ENCODE peak calls at places on chromosomes 4 and X, in four cellular contexts. S is cardiac fibroblast, H is AG04449, U is tibial nerve. C is an unnamed sample.

GRCh38 chr4:90769251-90769650 is 642.1 kb downstream of the CCSER1 start:
- DNase-seq in S (no peak), H (no peak), U (no peak), C (no peak)

GRCh38 chr4:88628746-88629145 is 36.5 kb downstream of the HERC3 start:
- DNase-seq in S (no peak), H (no peak), U (no peak), C (no peak)

GRCh38 chrX:54785901-54786300 is 12.2 kb downstream of the ITIH6 start:
- DNase-seq in S (peak), H (no peak), U (no peak), C (peak)

GRCh38 chr4:47482326-47482725 is 2.7 kb upstream of the ATP10D start:
- DNase-seq in S (peak), H (no peak), U (no peak), C (no peak)

GRCh38 chr4:173318648-173319211 is 15.4 kb downstream of the HMGB2 start:
- DNase-seq in S (peak), H (no peak), U (no peak), C (peak)

GRCh38 chr4:10958226-10958856 is 273.8 kb upstream of the CLNK start:
- DNase-seq in S (no peak), H (no peak), U (no peak), C (no peak)

GRCh38 chrX:53261573-53261972 is 19.8 kb downstream of the IQSEC2 start:
- DNase-seq in S (no peak), H (no peak), U (no peak), C (no peak)

GRCh38 chr4:123469245-123469644 is 72.7 kb downstream of the SPRY1 start:
- DNase-seq in S (no peak), H (no peak), U (no peak), C (no peak)

GRCh38 chr4:21992330-21992729 is 43.8 kb upstream of the KCNIP4 start:
- DNase-seq in S (peak), H (no peak), U (no peak), C (no peak)

GRCh38 chrX:31449064-31449463 is 377.2 kb upstream of the FTHL17 start:
- DNase-seq in S (no peak), H (no peak), U (no peak), C (no peak)

GRCh38 chr4:114302472-114302871 is 296.1 kb upstream of the UGT8 start:
- DNase-seq in S (no peak), H (no peak), U (no peak), C (no peak)

GRCh38 chrX:42219231-42219630 is 295.9 kb upstream of the CASK start:
- DNase-seq in S (no peak), H (no peak), U (no peak), C (no peak)

GRCh38 chr4:93827272-93827947 is 1.1 kb upstream of the ATOH1 start:
- DNase-seq in S (no peak), H (no peak), U (no peak), C (no peak)

GRCh38 chr4:108854781-108855180 is 91.9 kb upstream of the ETNPPL start:
- DNase-seq in S (no peak), H (no peak), U (no peak), C (no peak)

GRCh38 chr4:83191026-83191425 is 76.5 kb upstream of the PLAC8 start:
- DNase-seq in S (no peak), H (no peak), U (no peak), C (no peak)

GRCh38 chr4:184548651-184549341 is 74.4 kb upstream of the IRF2 start:
- DNase-seq in S (no peak), H (no peak), U (no peak), C (no peak)

GRCh38 chr4:146959692-146960091 is 14.0 kb upstream of the TTC29 start:
- DNase-seq in S (no peak), H (no peak), U (no peak), C (no peak)

GRCh38 chr4:4395849-4396627 is 9.1 kb downstream of the NSG1 start:
- DNase-seq in S (peak), H (no peak), U (no peak), C (peak)

GRCh38 chr4:23915459-23916132 is 25.7 kb upstream of the PPARGC1A start:
- DNase-seq in S (no peak), H (no peak), U (no peak), C (no peak)

DNA sequence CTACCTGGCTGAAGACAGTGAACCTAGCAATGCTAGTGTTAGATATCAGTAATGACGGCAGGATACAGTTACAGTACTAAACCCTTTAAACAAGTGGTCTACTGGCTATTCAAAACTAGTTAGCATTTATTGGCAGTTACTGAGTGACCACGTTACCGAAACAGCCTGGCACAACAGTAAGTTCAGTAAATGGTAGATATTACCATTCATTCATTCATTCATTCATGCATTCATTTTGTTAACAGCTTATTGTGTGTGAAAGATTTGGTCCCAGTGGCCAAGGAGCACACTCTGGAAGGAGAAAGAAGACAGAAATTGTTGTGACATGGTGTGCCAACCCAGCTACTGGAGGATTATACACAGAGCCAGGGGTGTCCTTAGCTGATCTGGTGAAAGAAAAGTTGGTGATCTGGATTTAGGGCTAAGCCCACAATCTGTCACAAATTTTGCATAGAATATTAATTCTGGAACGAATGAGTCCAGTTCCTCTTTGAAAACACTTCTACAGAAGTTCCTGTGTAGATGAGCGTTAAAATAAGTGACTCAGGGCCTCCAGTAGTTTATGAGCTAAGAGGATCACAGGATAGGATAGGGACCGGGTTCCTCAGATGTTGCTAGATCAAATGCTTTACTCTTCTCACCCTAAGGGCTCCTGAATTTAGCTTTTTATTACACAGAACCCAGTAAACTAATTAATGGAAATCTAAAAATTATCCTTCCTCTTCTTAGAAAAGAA is 179.1 kb downstream of the CBR4 start:
- DNase-seq in S (no peak), H (no peak), U (no peak), C (no peak)
- H3K4me3 ChIP-seq in S (no peak), H (no peak), U (no peak), C (no peak)

GRCh38 chr4:59855630-59856352 is 1344.3 kb upstream of the ADGRL3 start:
- DNase-seq in S (no peak), H (no peak), U (no peak), C (no peak)
- H3K4me3 ChIP-seq in S (no peak), H (no peak), U (no peak), C (no peak)

GRCh38 chr4:95985051-95985450 is 145.2 kb downstream of the PDHA2 start:
- DNase-seq in S (no peak), H (no peak), U (no peak), C (no peak)
- H3K4me3 ChIP-seq in S (no peak), H (no peak), U (no peak), C (no peak)

DNA sequence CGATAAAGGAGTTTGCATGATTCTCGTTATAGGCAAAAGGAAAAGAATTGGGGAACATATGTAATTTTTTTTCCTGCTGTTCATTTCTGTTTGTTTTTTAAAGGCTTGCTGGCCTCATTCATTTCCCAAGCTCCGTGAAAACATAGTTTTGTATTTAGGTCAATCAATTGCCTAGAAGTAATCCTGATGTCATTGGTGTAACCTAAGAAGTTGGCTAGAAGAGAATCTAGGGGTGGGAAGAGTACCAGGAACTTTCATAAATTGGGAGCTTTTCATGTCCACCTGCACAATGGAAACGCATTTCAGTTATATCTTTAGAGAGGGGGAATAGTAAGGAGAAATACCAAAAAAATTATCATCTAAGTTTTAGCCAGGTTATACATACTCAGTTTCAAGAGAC is 3.8 kb downstream of the RAPGEF2 start:
- DNase-seq in S (no peak), H (no peak), U (no peak), C (no peak)
- H3K4me3 ChIP-seq in S (no peak), H (no peak), U (no peak), C (no peak)

DNA sequence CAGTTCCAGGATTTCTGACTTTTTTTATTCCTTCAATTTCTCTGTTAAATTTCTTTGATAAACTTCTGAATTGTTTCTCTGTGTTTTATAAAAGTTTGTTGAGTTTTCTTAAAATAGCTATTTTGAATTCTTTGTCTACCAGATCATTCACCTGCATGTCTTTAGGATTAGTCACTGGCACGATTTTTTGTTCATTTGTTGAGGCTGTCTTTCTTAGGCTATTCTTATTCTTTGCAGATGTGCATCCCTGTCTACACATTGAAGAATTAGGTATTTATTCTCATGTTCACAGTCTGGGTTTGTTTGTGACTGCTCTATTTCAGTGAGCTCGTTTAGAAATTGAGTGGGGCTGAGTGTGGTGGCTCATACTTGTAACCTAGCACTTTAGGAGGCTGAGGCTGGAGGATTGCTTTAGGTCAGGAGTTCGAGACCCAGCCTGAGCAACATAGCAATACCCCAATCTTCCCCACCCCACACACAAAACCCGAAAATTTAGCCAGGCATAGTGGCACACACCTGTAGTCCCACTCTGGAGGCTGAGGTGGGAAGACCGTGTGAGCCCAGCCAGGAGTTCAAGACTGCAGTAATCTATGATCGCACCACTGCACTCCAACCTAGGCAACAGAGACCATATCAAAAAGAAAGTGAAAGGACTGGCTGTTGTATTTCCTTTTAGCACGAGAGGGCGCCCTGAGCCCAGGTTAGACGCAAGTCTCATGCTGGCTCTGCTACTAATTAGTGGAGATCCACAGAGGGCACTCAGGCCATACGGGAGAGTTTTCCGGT is 42.0 kb downstream of the F8 start:
- DNase-seq in S (peak), H (no peak), U (peak), C (peak)
- H3K4me3 ChIP-seq in S (peak), H (peak), U (no peak), C (no peak)

GRCh38 chr4:3202836-3203820 is 45.8 kb upstream of the MSANTD1 start:
- DNase-seq in S (peak), H (no peak), U (no peak), C (no peak)
- H3K4me3 ChIP-seq in S (no peak), H (no peak), U (no peak), C (no peak)

DNA sequence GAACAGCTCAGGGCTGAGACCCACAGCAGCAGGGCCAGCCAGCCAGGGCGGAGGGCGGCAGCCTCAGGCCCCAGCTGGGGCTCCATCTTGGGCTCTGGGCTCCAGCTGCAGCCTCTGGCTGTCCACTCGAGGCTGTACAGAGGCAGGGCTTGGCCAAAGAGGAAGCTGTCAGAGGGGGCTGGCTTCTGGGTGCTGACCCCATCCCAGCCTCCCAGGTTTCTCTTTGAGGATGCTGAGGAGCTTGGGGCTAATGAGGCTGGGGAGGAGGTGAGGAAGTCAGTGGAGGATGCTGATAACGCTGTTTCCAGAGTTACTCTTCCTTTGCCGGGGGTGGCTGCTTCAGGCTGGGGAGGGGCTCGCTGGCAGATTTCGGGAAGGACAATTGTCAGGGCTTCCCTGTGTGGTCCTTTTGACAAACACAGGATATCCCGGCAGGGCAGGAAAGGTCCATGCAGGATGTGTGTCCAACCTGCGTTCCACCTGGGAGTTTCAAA is at the start of gene DIPK2B:
- DNase-seq in S (no peak), H (no peak), U (no peak), C (no peak)
- H3K4me3 ChIP-seq in S (no peak), H (no peak), U (no peak), C (no peak)

DNA sequence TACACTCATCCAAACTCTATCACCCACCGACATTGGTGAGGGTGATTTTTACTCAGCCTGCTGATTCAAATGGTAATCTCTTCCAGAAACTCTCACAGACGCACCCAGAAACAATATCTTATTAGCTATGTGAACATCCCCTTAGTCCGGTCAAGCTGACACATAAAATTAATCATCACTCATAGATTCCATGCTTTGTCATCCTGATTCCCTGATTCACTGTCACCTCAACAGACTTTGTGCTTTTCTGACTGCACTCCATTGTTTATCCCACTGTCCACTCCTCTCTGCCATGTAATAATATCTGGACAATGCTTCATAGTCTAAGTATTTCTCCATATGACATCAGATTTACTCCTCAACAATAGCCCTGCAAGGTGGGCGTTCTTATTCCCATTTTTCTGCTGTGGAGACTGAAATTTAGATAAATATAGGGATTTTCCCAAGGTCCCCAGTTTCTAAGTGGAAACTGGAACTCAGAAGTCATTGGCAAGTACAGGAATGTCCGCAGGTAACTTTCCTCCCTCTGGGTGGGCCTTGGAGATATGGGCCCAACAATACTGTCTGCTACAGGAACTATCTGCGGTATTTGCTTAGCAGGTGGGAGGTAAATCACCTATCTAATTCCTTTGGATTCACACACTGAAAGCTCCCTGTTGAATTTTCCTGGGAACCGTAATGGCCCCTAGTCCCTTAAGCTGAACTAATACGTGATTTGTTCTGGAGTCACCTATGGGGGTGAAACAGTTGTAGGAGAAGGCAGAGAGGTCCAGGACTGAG is 228.6 kb upstream of the BCOR start:
- DNase-seq in S (no peak), H (no peak), U (no peak), C (no peak)
- H3K4me3 ChIP-seq in S (no peak), H (no peak), U (no peak), C (no peak)

C was measured in HAP-1.